ENCODE peak calls at places on chromosomes 16 and 17, in nine cellular contexts. S is brain microvascular endothelial cell; B is NCI-H1092; E is GM12892; O is SHP77; Z is GM04503; K is activated effector memory CD4-positive, alpha-beta T cell treated with Interleukin-2 at 50 U/mL for 16 hours; A is WTC11; Y is A172. T is an unnamed sample.

GRCh38 chr16:11796227-11797165 is 562 bp downstream of the ZC3H7A start:
- DNase-seq in S (no peak), B (no peak), E (no peak), O (no peak), Z (no peak), K (no peak), A (peak), Y (peak), T (peak)

GRCh38 chr17:41785876-41786226 is 660 bp downstream of the JUP start:
- DNase-seq in S (no peak), B (no peak), E (no peak), O (no peak), Z (no peak), K (no peak), A (peak), Y (peak), T (peak)

GRCh38 chr16:48347980-48348379 is 37.2 kb downstream of the SIAH1 start:
- DNase-seq in S (no peak), B (no peak), E (no peak), O (no peak), Z (no peak), K (no peak), A (no peak), Y (no peak), T (no peak)

GRCh38 chr16:56262148-56262878 is 71.0 kb downstream of the GNAO1 start:
- DNase-seq in S (no peak), B (no peak), E (no peak), O (no peak), Z (no peak), K (peak), A (no peak), Y (no peak), T (no peak)

GRCh38 chr17:50100480-50100883 is 5.3 kb downstream of the PDK2 start:
- DNase-seq in S (no peak), B (no peak), E (no peak), O (no peak), Z (no peak), K (no peak), A (no peak), Y (peak), T (no peak)

GRCh38 chr17:32341141-32341856 is 674 bp downstream of the C17orf75 start:
- DNase-seq in S (no peak), B (no peak), E (no peak), O (peak), Z (no peak), K (peak), A (no peak), Y (peak), T (no peak)

GRCh38 chr17:72631568-72631967 is 460.9 kb downstream of the SLC39A11 start:
- DNase-seq in S (no peak), B (no peak), E (no peak), O (peak), Z (no peak), K (no peak), A (no peak), Y (no peak), T (peak)

GRCh38 chr16:31873556-31874353 is at the start of gene ZNF267:
- DNase-seq in S (peak), B (peak), E (peak), O (peak), Z (no peak), K (peak), A (peak), Y (peak), T (peak)

GRCh38 chr17:56173958-56174357 is 20.7 kb downstream of the ANKFN1 start:
- DNase-seq in S (no peak), B (no peak), E (no peak), O (no peak), Z (no peak), K (no peak), A (no peak), Y (no peak), T (peak)

GRCh38 chr17:69492410-69493071 is 78.0 kb downstream of the MAP2K6 start:
- DNase-seq in S (peak), B (no peak), E (no peak), O (no peak), Z (peak), K (no peak), A (peak), Y (peak), T (peak)